ENCODE peak calls at places on chromosome 21, in seven cellular contexts. G, H, R, A, B, S and M are unnamed samples.

GRCh38 chr21:43940672-43941071 is 71.4 kb upstream of the TRAPPC10 start:
- DNase-seq in B (no peak), H (no peak), A (no peak), G (no peak), S (no peak), R (no peak), M (no peak)

GRCh38 chr21:15121655-15122120 is 56.9 kb upstream of the NRIP1 start:
- DNase-seq in A (peak), S (no peak), R (no peak), G (no peak), H (no peak), B (peak), M (no peak)

GRCh38 chr21:28067015-28067414 is 925.7 kb downstream of the LTN1 start:
- DNase-seq in B (no peak), R (no peak), G (no peak), A (no peak), S (no peak), H (no peak), M (no peak)

GRCh38 chr21:28899744-28900143 is 92.9 kb downstream of the LTN1 start:
- DNase-seq in R (no peak), A (peak), B (no peak), H (no peak), G (no peak), S (no peak), M (no peak)

GRCh38 chr21:28795251-28795650 is 197.4 kb downstream of the LTN1 start:
- DNase-seq in A (no peak), G (no peak), R (no peak), B (no peak), S (no peak), H (no peak), M (no peak)

GRCh38 chr21:43727571-43728466 is 8.9 kb downstream of the PDXK start:
- DNase-seq in H (no peak), S (peak), R (no peak), A (no peak), B (peak), G (no peak), M (no peak)

GRCh38 chr21:42406201-42406601 is 2.5 kb downstream of the UBASH3A start:
- DNase-seq in R (peak), G (no peak), B (no peak), H (peak), S (no peak), A (no peak), M (no peak)

GRCh38 chr21:37496972-37497371 is 130.4 kb downstream of the DYRK1A start:
- DNase-seq in G (no peak), S (no peak), H (no peak), R (no peak), B (no peak), A (peak), M (no peak)

GRCh38 chr21:41029573-41029972 is 138.4 kb upstream of the BACE2 start:
- DNase-seq in R (no peak), H (no peak), B (no peak), A (no peak), S (no peak), G (no peak), M (no peak)

GRCh38 chr21:42570362-42570761 is 56.7 kb downstream of the SLC37A1 start:
- DNase-seq in H (no peak), G (no peak), B (peak), R (peak), A (no peak), S (no peak), M (no peak)

GRCh38 chr21:40658237-40658636 is 188.7 kb downstream of the DSCAM start:
- DNase-seq in S (no peak), A (no peak), G (no peak), R (no peak), B (no peak), H (no peak), M (no peak)

GRCh38 chr21:33069994-33070811 is at the start of gene OLIG1:
- DNase-seq in G (peak), R (no peak), A (no peak), B (peak), S (peak), H (no peak), M (no peak)

GRCh38 chr21:32921632-32922230 is 104.0 kb upstream of the OLIG2 start:
- DNase-seq in G (no peak), R (no peak), H (peak), A (peak), B (no peak), S (no peak), M (peak)

GRCh38 chr21:29538115-29538514 is 239.4 kb downstream of the BACH1 start:
- DNase-seq in B (no peak), G (no peak), R (no peak), S (no peak), H (no peak), A (peak), M (no peak)

GRCh38 chr21:33025471-33026298 is at the start of gene OLIG2:
- DNase-seq in A (no peak), H (no peak), R (peak), S (no peak), B (no peak), G (no peak), M (no peak)

GRCh38 chr21:42566524-42567180 is 53.0 kb downstream of the SLC37A1 start:
- DNase-seq in S (no peak), G (no peak), R (peak), B (peak), H (no peak), A (no peak), M (no peak)

GRCh38 chr21:32371913-32372314 is 20.9 kb downstream of the URB1 start:
- DNase-seq in H (no peak), G (no peak), A (peak), R (peak), S (no peak), B (peak), M (no peak)

GRCh38 chr21:26154776-26155175 is 15.8 kb downstream of the APP start:
- DNase-seq in R (no peak), S (no peak), B (no peak), H (no peak), G (no peak), A (no peak), M (no peak)

GRCh38 chr21:21688877-21689276 is 690.7 kb downstream of the NCAM2 start:
- DNase-seq in H (no peak), R (no peak), G (peak), S (no peak), A (peak), B (no peak), M (no peak)

GRCh38 chr21:43829575-43830119 is 35.4 kb upstream of the AGPAT3 start:
- DNase-seq in G (no peak), R (no peak), H (no peak), S (no peak), B (no peak), A (no peak), M (no peak)

GRCh38 chr21:32956257-32956656 is 69.5 kb upstream of the OLIG2 start:
- DNase-seq in H (no peak), S (no peak), B (no peak), A (no peak), R (no peak), G (no peak), M (no peak)

GRCh38 chr21:36647279-36648093 is 51.4 kb upstream of the SIM2 start:
- DNase-seq in R (no peak), B (no peak), G (no peak), A (peak), H (no peak), S (peak), M (no peak)

GRCh38 chr21:33299181-33299752 is 25.5 kb upstream of the IFNAR1 start:
- DNase-seq in A (no peak), H (peak), B (no peak), G (no peak), R (no peak), S (no peak), M (no peak)

GRCh38 chr21:31418355-31419001 is 74.4 kb upstream of the TIAM1 start:
- DNase-seq in H (no peak), S (no peak), B (no peak), A (no peak), G (no peak), R (no peak), M (no peak)

GRCh38 chr21:37758997-37759396 is 157.3 kb downstream of the KCNJ6 start:
- DNase-seq in A (peak), B (peak), H (no peak), S (peak), R (no peak), G (peak), M (no peak)

GRCh38 chr21:27703806-27704205 is 736.9 kb upstream of the ADAMTS5 start:
- DNase-seq in R (no peak), B (no peak), G (no peak), S (no peak), A (peak), H (no peak), M (no peak)

GRCh38 chr21:21751286-21751685 is 753.1 kb downstream of the NCAM2 start:
- DNase-seq in S (no peak), R (no peak), H (no peak), G (no peak), A (no peak), B (no peak), M (no peak)

GRCh38 chr21:31665397-31665796 is 5.9 kb downstream of the SOD1 start:
- DNase-seq in B (no peak), S (no peak), H (peak), G (no peak), A (peak), R (no peak), M (no peak)

GRCh38 chr21:39024538-39024937 is 158.7 kb downstream of the PSMG1 start:
- DNase-seq in R (peak), A (no peak), B (no peak), S (no peak), H (no peak), G (no peak), M (no peak)

GRCh38 chr21:39022035-39022900 is 161.0 kb downstream of the PSMG1 start:
- DNase-seq in R (peak), A (no peak), B (no peak), S (no peak), H (no peak), G (no peak), M (no peak)

GRCh38 chr21:39021475-39021832 is 161.8 kb downstream of the PSMG1 start:
- DNase-seq in G (no peak), A (no peak), B (no peak), H (no peak), S (no peak), R (no peak), M (no peak)

GRCh38 chr21:39025198-39025597 is 158.1 kb downstream of the PSMG1 start:
- DNase-seq in R (peak), A (no peak), H (no peak), S (no peak), B (no peak), G (no peak), M (no peak)

GRCh38 chr21:39022901-39023693 is 160.2 kb downstream of the PSMG1 start:
- DNase-seq in R (peak), G (peak), S (no peak), H (no peak), A (peak), B (no peak), M (no peak)
- TF ChIP-seq CTCF in R (no peak), G (peak), S (no peak), H (no peak), A (peak), B (no peak), M (no peak)

GRCh38 chr21:45510466-45510955 is 31.7 kb downstream of the SLC19A1 start:
- DNase-seq in R (peak), A (no peak), S (no peak), B (peak), G (no peak), H (no peak), M (no peak)

GRCh38 chr21:45511007-45511406 is 31.2 kb downstream of the SLC19A1 start:
- DNase-seq in B (peak), R (peak), A (no peak), S (no peak), H (no peak), G (no peak), M (no peak)

GRCh38 chr21:45507888-45508508 is 34.2 kb downstream of the SLC19A1 start:
- DNase-seq in A (no peak), H (no peak), B (peak), G (no peak), S (no peak), R (peak), M (no peak)

GRCh38 chr21:45508607-45509565 is 33.4 kb downstream of the SLC19A1 start:
- DNase-seq in B (peak), H (no peak), R (peak), G (no peak), A (no peak), S (no peak), M (no peak)

GRCh38 chr21:45509566-45510465 is 32.4 kb downstream of the SLC19A1 start:
- DNase-seq in R (peak), G (no peak), A (no peak), H (no peak), B (peak), S (no peak), M (no peak)
- TF ChIP-seq CTCF in R (no peak), G (no peak), A (no peak), H (no peak), B (no peak), S (no peak), M (no peak)

DNA sequence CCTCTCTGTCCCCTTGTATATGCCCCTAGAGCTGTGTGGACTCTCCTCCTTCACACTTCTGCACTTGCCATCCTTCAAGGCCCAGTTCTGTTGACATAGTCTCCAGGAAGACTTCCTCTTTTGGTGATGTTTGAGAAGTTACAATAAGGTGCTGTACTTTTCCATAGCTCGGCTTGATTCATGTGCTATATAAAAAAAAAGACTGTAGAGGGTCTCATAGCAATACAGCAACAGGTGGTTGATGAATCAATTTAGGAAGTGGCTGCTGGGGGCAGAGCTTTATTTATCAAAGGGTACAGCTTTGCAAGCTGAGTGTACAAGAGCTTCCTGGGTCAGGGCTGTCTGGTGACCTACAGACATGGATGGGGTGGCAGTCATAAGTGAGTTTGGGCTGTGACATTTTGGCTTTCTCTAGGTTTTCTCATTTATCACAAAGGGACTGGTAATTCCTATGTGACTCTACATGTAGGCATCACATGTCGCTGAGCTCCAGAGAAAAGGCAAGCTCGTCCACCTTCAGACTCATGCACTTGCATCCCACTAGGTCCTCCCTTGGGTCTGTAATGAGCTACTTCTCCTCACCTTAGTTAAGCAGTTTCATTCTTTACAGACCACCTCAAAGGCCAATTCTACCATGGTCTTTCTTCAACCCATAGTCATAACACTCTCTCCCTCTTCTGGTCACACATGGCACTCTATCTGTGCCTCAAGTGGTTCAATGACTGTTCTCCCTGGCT is 102.5 kb downstream of the RUNX1 start:
- DNase-seq in B (no peak), S (no peak), A (no peak), R (no peak), G (no peak), H (no peak), M (no peak)
- TF ChIP-seq CTCF in B (no peak), S (no peak), A (no peak), R (no peak), G (no peak), H (no peak), M (no peak)

DNA sequence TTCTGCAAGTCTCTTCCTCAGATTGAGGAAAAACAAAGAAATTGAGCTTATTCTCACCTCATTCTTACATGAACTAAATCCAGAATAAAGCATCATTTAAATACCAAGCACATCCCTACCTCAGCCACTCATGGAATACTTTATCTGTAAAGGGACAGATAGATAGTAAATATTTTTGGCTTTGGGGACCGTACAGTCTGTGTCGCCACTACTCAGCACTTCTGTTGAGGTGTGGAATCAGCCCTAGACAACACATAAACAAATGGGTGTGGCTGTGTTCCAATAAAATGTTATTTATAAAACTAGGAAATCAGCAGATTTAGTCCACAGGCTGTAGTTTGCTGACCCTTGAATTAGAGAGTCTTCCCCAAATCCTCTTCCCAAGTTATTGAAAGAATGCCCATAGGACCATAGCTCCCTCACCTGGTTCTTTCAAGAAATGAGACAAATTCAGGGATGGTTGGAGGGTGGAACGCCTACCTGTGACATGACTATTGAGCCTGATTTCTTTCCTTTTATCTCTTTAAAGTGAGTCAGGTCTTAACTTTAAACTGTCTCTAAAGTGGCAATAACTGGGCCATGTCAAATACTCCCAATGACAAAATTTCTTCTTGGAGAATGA is 878.5 kb downstream of the USP25 start:
- DNase-seq in S (no peak), B (no peak), H (no peak), G (no peak), R (no peak), A (peak), M (no peak)
- TF ChIP-seq CTCF in S (peak), B (no peak), H (no peak), G (peak), R (no peak), A (peak), M (no peak)